ENCODE peak calls at places on chromosomes 7 and 10, in four cellular contexts. H is T follicular helper cell, V is hepatocyte, N is cerebellar cortex. C is an unnamed sample.

GRCh38 chr10:110141185-110141584 is 66.2 kb upstream of the MXI1 start:
- DNase-seq in N (no peak), H (no peak), V (peak), C (no peak)

GRCh38 chr7:100895701-100895955 is at the start of gene ACHE:
- DNase-seq in V (no peak), N (no peak), H (no peak), C (no peak)

GRCh38 chr10:70523044-70523443 is 44.5 kb downstream of the PALD1 start:
- DNase-seq in V (no peak), H (no peak), N (no peak), C (no peak)

GRCh38 chr10:126133906-126134703 is 237.7 kb downstream of the FANK1 start:
- DNase-seq in N (no peak), H (no peak), V (peak), C (no peak)

GRCh38 chr10:85045046-85045445 is 716.7 kb downstream of the CCSER2 start:
- DNase-seq in H (no peak), N (no peak), V (no peak), C (no peak)

GRCh38 chr10:9800011-9800410 is 1217.7 kb upstream of the CELF2 start:
- DNase-seq in H (no peak), V (no peak), N (no peak), C (no peak)

GRCh38 chr7:142420554-142421362 is 162.9 kb upstream of the PRSS58 start:
- DNase-seq in V (peak), H (no peak), N (peak), C (no peak)

GRCh38 chr10:18279202-18279601 is 139.0 kb downstream of the CACNB2 start:
- DNase-seq in V (no peak), H (no peak), N (no peak), C (no peak)

GRCh38 chr7:122675011-122675410 is 23.9 kb downstream of the RNF133 start:
- DNase-seq in V (no peak), N (no peak), H (no peak), C (no peak)

GRCh38 chr7:100220833-100221718 is 1.3 kb downstream of the PVRIG start:
- DNase-seq in H (peak), N (no peak), V (no peak), C (no peak)

GRCh38 chr7:4472739-4473138 is 209.4 kb upstream of the FOXK1 start:
- DNase-seq in V (peak), H (no peak), N (no peak), C (no peak)